ENCODE peak calls at places on chromosomes 7 and 10, in six cellular contexts. N is T-cell; L is CD4-positive, alpha-beta T cell; V is left lung; J is activated CD4-positive, alpha-beta T cell treated with anti-CD3 and anti-CD28 coated beads for 36 hours; C is activated CD8-positive, alpha-beta memory T cell treated with anti-CD3 and anti-CD28 coated beads, Interleukin-2, amount 10 ng/mL, durations not matched to agents 7 days and 5 days. O is an unnamed sample.
A peak's percentile ranks its signal among the peaks of the same experiment; 100 is the strongest.

GRCh38 chr7:48708635-48709034 is 215.7 kb upstream of the CDC14C start:
- ATAC-seq in N (no peak), V (no peak), J (no peak), L (no peak), C (no peak), O (no peak)

GRCh38 chr7:45978010-45978681 is 57.1 kb upstream of the IGFBP3 start:
- ATAC-seq in V (peak; percentile 90), N (no peak), L (no peak), J (peak; percentile 95), C (no peak), O (peak; percentile 92)

GRCh38 chr7:46485481-46486065 is 564.5 kb upstream of the IGFBP3 start:
- ATAC-seq in J (no peak), V (no peak), L (no peak), C (no peak), N (no peak), O (no peak)

GRCh38 chr7:10643545-10643944 is 330.1 kb upstream of the PHF14 start:
- ATAC-seq in N (peak; percentile 27), L (no peak), J (peak; percentile 49), C (peak; percentile 67), V (no peak), O (no peak)

GRCh38 chr7:155356323-155357105 is 58.8 kb downstream of the INSIG1 start:
- ATAC-seq in L (no peak), J (no peak), C (no peak), N (no peak), V (no peak), O (no peak)

GRCh38 chr10:52128056-52128683 is 185.9 kb upstream of the DKK1 start:
- ATAC-seq in J (no peak), N (no peak), L (no peak), V (no peak), C (no peak), O (no peak)

GRCh38 chr10:89074120-89074519 is 83.5 kb downstream of the FAS start:
- ATAC-seq in L (no peak), N (no peak), J (no peak), C (no peak), V (peak; percentile 27), O (no peak)

GRCh38 chr7:4909891-4910290 is 26.4 kb upstream of the RADIL start:
- ATAC-seq in L (no peak), N (no peak), J (no peak), C (no peak), V (no peak), O (no peak)